ENCODE peak calls at places on chromosomes 11 and 22, in four cellular contexts. P is psoas muscle, Z is brain microvascular endothelial cell, W is Peyer's patch. Q is an unnamed sample.

GRCh38 chr11:120558754-120559431 is 47.3 kb downstream of the GRIK4 start:
- DNase-seq in P (no peak), Z (no peak), W (no peak), Q (no peak)

GRCh38 chr22:21590809-21591641 is 23.5 kb downstream of the UBE2L3 start:
- DNase-seq in P (no peak), Z (no peak), W (no peak), Q (no peak)

GRCh38 chr11:37916331-37916730 is 1318.3 kb upstream of the RAG2 start:
- DNase-seq in P (no peak), Z (peak), W (no peak), Q (no peak)

GRCh38 chr11:65141896-65142494 is 7.7 kb upstream of the SYVN1 start:
- DNase-seq in P (no peak), Z (no peak), W (no peak), Q (no peak)

GRCh38 chr11:67299471-67300191 is 3.7 kb upstream of the SSH3 start:
- DNase-seq in P (no peak), Z (no peak), W (no peak), Q (no peak)

GRCh38 chr11:19672591-19673206 is 39.9 kb upstream of the NAV2 start:
- DNase-seq in P (no peak), Z (no peak), W (no peak), Q (no peak)

GRCh38 chr11:112780351-112781043 is 180.7 kb upstream of the NCAM1 start:
- DNase-seq in P (peak), Z (no peak), W (no peak), Q (peak)

GRCh38 chr11:721347-721912 is 15.4 kb downstream of the EPS8L2 start:
- DNase-seq in P (no peak), Z (no peak), W (peak), Q (no peak)

GRCh38 chr11:109123811-109124787 is 297.9 kb upstream of the C11orf87 start:
- DNase-seq in P (no peak), Z (peak), W (no peak), Q (peak)

GRCh38 chr11:62539238-62539925 is 7.2 kb downstream of the AHNAK start:
- DNase-seq in P (peak), Z (peak), W (no peak), Q (peak)

GRCh38 chr11:65013692-65014145 is 241 bp upstream of the ARL2 start:
- DNase-seq in P (peak), Z (peak), W (peak), Q (peak)

GRCh38 chr11:69509381-69509780 is 27.9 kb downstream of the LINC01488 start:
- DNase-seq in P (peak), Z (no peak), W (no peak), Q (no peak)

GRCh38 chr11:27357250-27357649 is 5.8 kb downstream of the CCDC34 start:
- DNase-seq in P (no peak), Z (no peak), W (no peak), Q (no peak)

GRCh38 chr11:84628871-84629625 is 998.1 kb downstream of the DLG2 start:
- DNase-seq in P (no peak), Z (no peak), W (no peak), Q (no peak)

GRCh38 chr11:6648505-6648904 is 7.1 kb downstream of the DCHS1 start:
- DNase-seq in P (no peak), Z (no peak), W (no peak), Q (no peak)

GRCh38 chr11:10444725-10445286 is 10.3 kb upstream of the AMPD3 start:
- DNase-seq in P (no peak), Z (no peak), W (no peak), Q (no peak)

GRCh38 chr11:45653277-45653676 is 12.1 kb downstream of the CHST1 start:
- DNase-seq in P (no peak), Z (no peak), W (no peak), Q (no peak)

GRCh38 chr11:6448574-6448973 is 7.8 kb upstream of the HPX start:
- DNase-seq in P (no peak), Z (no peak), W (no peak), Q (no peak)

GRCh38 chr11:1262172-1263006 is 39.5 kb downstream of the MUC5B start:
- DNase-seq in P (peak), Z (peak), W (peak), Q (peak)

GRCh38 chr22:45442120-45442519 is 28.6 kb downstream of the RIBC2 start:
- DNase-seq in P (no peak), Z (no peak), W (no peak), Q (no peak)

GRCh38 chr22:20577045-20577444 is 69.6 kb downstream of the MED15 start:
- DNase-seq in P (no peak), Z (no peak), W (no peak), Q (no peak)

GRCh38 chr22:23548501-23549197 is 31.4 kb downstream of the IGLL1 start:
- DNase-seq in P (no peak), Z (no peak), W (no peak), Q (no peak)

GRCh38 chr11:118915941-118916841 is 9.5 kb downstream of the BCL9L start:
- DNase-seq in P (peak), Z (no peak), W (no peak), Q (no peak)

GRCh38 chr22:19799322-19800190 is 39.0 kb downstream of the TBX1 start:
- DNase-seq in P (peak), Z (peak), W (no peak), Q (no peak)

GRCh38 chr22:50167689-50168489 is 2.6 kb upstream of the PANX2 start:
- DNase-seq in P (no peak), Z (no peak), W (no peak), Q (no peak)

GRCh38 chr11:72111803-72112540 is 523 bp downstream of the ANAPC15 start:
- DNase-seq in P (peak), Z (peak), W (peak), Q (peak)

GRCh38 chr11:114211444-114212122 is 84.6 kb upstream of the NNMT start:
- DNase-seq in P (no peak), Z (no peak), W (no peak), Q (no peak)

GRCh38 chr11:1473011-1473628 is 13.5 kb downstream of the MOB2 start:
- DNase-seq in P (peak), Z (no peak), W (no peak), Q (no peak)

GRCh38 chr11:450809-451451 is 851 bp downstream of the PTDSS2 start:
- DNase-seq in P (peak), Z (peak), W (peak), Q (peak)

GRCh38 chr11:134317103-134317502 is 14.7 kb upstream of the GLB1L2 start:
- DNase-seq in P (no peak), Z (no peak), W (no peak), Q (no peak)

GRCh38 chr11:10612217-10612862 is 43.9 kb upstream of the LYVE1 start:
- DNase-seq in P (no peak), Z (no peak), W (no peak), Q (no peak)

GRCh38 chr22:49394116-49394785 is 433.4 kb downstream of the BRD1 start:
- DNase-seq in P (no peak), Z (no peak), W (no peak), Q (no peak)

Q was measured in heart left ventricle.